ENCODE peak calls at places on chromosomes 7 and 10, in four cellular contexts. N is HCT116, L is HepG2, U is K562. Y is an unnamed sample.

GRCh38 chr7:106774768-106775551 is 90.1 kb upstream of the PIK3CG start:
- DNase-seq in U (peak; percentile 76), L (no peak), N (peak; percentile 84), Y (no peak)

GRCh38 chr10:116444527-116445142 is 17.0 kb downstream of the PNLIPRP3 start:
- DNase-seq in L (peak; percentile 23), N (peak; percentile 52), U (peak; percentile 46), Y (peak; percentile 5)

GRCh38 chr7:131188367-131189339 is 139.0 kb upstream of the MKLN1 start:
- DNase-seq in L (peak; percentile 28), N (peak; percentile 93), U (peak; percentile 58), Y (peak; percentile 93)

GRCh38 chr7:151428393-151429231 is 11.3 kb downstream of the CRYGN start:
- DNase-seq in N (no peak), U (no peak), L (peak; percentile 27), Y (no peak)

GRCh38 chr10:80540644-80541143 is 3.0 kb downstream of the SH2D4B start:
- DNase-seq in U (no peak), N (no peak), L (no peak), Y (no peak)

GRCh38 chr10:12703813-12704212 is 297.7 kb downstream of the CCDC3 start:
- DNase-seq in N (no peak), U (no peak), L (no peak), Y (no peak)

GRCh38 chr10:116787893-116788665 is 45.7 kb upstream of the HSPA12A start:
- DNase-seq in N (peak; percentile 58), L (peak; percentile 41), U (peak; percentile 68), Y (no peak)

GRCh38 chr10:35824704-35825103 is 182.6 kb upstream of the FZD8 start:
- DNase-seq in U (no peak), N (no peak), L (no peak), Y (no peak)

GRCh38 chr7:80439894-80440811 is 71.7 kb downstream of the GNAT3 start:
- DNase-seq in L (no peak), U (no peak), N (no peak), Y (no peak)

GRCh38 chr7:25149844-25150243 is 24.8 kb upstream of the CYCS start:
- DNase-seq in N (no peak), L (no peak), U (no peak), Y (no peak)

GRCh38 chr7:155464948-155465739 is 7.2 kb downstream of the EN2 start:
- DNase-seq in L (no peak), N (no peak), U (no peak), Y (no peak)

GRCh38 chr7:44141221-44141850 is at the start of gene MYL7:
- DNase-seq in N (no peak), L (no peak), U (no peak), Y (no peak)

GRCh38 chr10:110006358-110007170 is 1.2 kb upstream of the ADD3 start:
- DNase-seq in N (no peak), U (peak; percentile 18), L (peak; percentile 21), Y (no peak)

GRCh38 chr7:39022796-39023195 is 45.1 kb downstream of the POU6F2 start:
- DNase-seq in U (no peak), N (no peak), L (no peak), Y (no peak)

GRCh38 chr10:59181668-59182067 is 5.2 kb downstream of the PHYHIPL start:
- DNase-seq in U (peak; percentile 18), L (peak; percentile 88), N (peak; percentile 50), Y (peak; percentile 30)

GRCh38 chr10:90887555-90887954 is 15.8 kb downstream of the RPP30 start:
- DNase-seq in N (no peak), U (no peak), L (no peak), Y (no peak)

GRCh38 chr10:123496336-123496735 is 169.8 kb upstream of the GPR26 start:
- DNase-seq in L (no peak), U (no peak), N (no peak), Y (no peak)

GRCh38 chr7:73864981-73865711 is 4.2 kb downstream of the TMEM270 start:
- DNase-seq in N (no peak), L (no peak), U (no peak), Y (no peak)

GRCh38 chr7:134513169-134513752 is 14.1 kb upstream of the AKR1B10 start:
- DNase-seq in U (peak; percentile 70), N (no peak), L (peak; percentile 27), Y (peak; percentile 58)

GRCh38 chr7:134512271-134512670 is 15.1 kb upstream of the AKR1B10 start:
- DNase-seq in N (no peak), U (no peak), L (no peak), Y (no peak)

GRCh38 chr7:134515569-134516468 is 11.5 kb upstream of the AKR1B10 start:
- DNase-seq in U (no peak), L (no peak), N (peak; percentile 68), Y (peak; percentile 81)

GRCh38 chr7:134514106-134514505 is 13.3 kb upstream of the AKR1B10 start:
- DNase-seq in L (no peak), U (no peak), N (no peak), Y (no peak)

GRCh38 chr7:134514663-134515062 is 12.7 kb upstream of the AKR1B10 start:
- DNase-seq in L (peak; percentile 66), N (peak; percentile 83), U (peak; percentile 82), Y (peak; percentile 62)
- TF ChIP-seq CTCF in L (peak; percentile 72), N (peak; percentile 86), U (peak; percentile 84), Y (peak; percentile 82)

GRCh38 chr10:63283093-63283492 is 150.0 kb downstream of the NRBF2 start:
- DNase-seq in U (no peak), L (no peak), N (no peak), Y (no peak)

GRCh38 chr10:63281967-63282366 is 148.8 kb downstream of the NRBF2 start:
- DNase-seq in U (no peak), L (no peak), N (no peak), Y (no peak)

GRCh38 chr10:63286340-63286739 is 153.2 kb downstream of the NRBF2 start:
- DNase-seq in U (no peak), N (no peak), L (peak; percentile 48), Y (no peak)

DNA sequence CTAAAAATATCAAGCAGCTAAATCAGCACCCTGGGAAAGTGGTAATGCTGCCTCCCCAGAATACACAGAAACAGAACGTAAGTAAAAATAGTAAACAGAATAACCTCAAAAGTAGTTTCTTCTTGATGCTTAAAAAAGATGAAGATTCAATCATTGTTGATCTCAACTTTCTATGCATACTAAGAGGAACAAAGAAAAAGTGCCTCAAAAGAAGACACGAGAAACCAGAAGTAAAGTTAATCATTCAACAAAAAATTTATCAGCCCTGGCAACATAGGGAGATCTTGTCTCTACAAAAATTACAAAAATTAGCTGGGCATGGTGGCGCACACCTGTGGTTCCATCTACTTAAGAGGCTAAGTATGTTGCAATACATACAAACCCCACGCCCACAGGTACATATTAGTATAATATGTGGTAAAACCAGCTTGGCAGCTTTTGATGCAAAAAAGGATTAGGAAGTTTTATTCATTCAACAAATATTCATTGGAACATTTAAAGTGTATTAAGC is 153.7 kb downstream of the NRBF2 start:
- DNase-seq in U (no peak), N (no peak), L (no peak), Y (no peak)
- TF ChIP-seq TCF7L2 in U (no peak), N (no peak), L (no peak), Y (no peak)

DNA sequence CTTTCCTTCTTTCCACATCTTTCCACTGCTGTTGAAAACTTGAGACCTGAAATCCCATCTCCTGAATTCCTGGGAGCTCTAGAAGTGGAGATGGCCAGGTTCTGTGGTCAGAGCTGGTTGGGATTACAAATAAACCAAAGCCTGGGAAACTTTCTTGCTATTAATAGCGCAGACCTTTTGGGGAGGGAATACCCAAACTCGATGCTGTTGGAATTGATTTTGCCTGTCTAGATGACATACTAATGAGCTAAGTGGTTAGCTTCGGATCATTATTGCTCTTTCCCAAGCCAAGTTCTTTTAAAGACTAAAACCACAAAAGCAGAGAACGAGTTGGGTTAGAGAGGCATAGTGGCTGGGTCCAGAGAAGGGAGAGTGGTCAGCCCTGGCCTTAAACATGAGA is 76.6 kb downstream of the TCF7L2 start:
- DNase-seq in L (no peak), N (no peak), U (no peak), Y (no peak)
- H3K27ac ChIP-seq in L (no peak overlapping the region), N (peak overlapping the region; percentile 6), U (no peak overlapping the region), Y (peak overlapping the region; percentile 71)

GRCh38 chr10:33070101-33070500 is 112.1 kb upstream of the ITGB1 start:
- DNase-seq in L (no peak), N (no peak), U (no peak), Y (no peak)

GRCh38 chr10:33074443-33074842 is 116.4 kb upstream of the ITGB1 start:
- DNase-seq in L (no peak), U (no peak), N (no peak), Y (no peak)

GRCh38 chr10:33071857-33072256 is 113.8 kb upstream of the ITGB1 start:
- DNase-seq in N (no peak), U (no peak), L (no peak), Y (no peak)

GRCh38 chr10:33067917-33068316 is 109.9 kb upstream of the ITGB1 start:
- DNase-seq in N (no peak), U (no peak), L (no peak), Y (no peak)

GRCh38 chr10:33073641-33074410 is 115.8 kb upstream of the ITGB1 start:
- DNase-seq in L (no peak), U (no peak), N (no peak), Y (no peak)
- TF ChIP-seq CTCF in L (no peak), U (peak; percentile 18), N (no peak), Y (peak; percentile 11)

DNA sequence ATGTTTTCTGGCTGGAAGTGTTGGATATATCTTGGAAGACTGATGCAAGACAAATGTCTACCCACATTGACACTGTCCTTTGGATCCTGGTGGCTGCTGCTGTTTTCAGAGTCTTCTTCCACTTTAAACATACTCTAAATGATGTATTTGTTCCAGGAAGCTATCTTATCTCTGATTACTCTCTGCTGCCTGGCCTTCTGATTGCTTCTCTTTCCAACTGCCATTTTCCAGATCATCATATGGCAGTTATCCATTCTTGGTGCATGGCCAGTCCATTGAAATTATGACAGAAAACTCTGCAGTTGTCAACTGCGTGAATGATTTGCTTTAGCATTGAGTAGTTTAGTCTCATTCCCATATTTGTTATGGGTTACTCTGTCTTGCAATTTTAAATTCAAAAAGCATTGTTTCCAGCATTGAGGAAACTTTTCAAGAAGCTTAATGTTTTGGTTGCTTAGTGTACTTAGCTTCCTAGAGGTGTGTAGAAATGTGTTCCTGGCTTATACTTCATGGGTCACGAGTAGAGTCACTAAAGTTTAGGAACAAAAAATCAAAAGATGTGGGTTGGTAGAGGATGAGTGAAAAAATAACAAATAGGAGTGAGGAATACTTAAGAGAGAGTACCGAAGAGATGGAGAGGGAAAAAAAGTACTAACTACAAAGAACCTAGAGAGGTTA is 268.3 kb upstream of the MTPN start:
- DNase-seq in U (no peak), N (no peak), L (no peak), Y (no peak)
- TF ChIP-seq TCF7L2 in U (no peak), N (no peak), L (no peak), Y (no peak)

DNA sequence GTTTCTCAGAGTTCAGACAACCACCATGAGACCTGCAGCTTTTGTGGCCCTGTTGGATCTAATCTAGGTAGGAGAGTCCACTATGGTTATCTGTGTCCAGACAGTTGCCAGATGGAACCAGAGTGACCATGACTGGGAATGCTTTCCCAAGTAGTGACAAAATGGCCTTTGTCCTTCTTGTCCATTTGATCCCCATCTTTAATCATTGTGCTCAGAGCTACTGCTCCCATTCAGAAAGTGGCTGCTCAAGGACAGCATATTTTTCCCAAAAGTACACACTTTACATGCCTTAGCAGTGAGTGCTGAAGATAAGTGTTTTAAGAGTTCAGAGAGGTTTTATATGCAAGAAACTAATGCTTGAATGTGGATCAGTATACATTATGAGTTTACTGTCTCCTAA is 5.4 kb upstream of the ACSM6 start:
- DNase-seq in N (no peak), U (no peak), L (peak; percentile 32), Y (no peak)
- H3K27ac ChIP-seq in N (no peak overlapping the region), U (no peak overlapping the region), L (no peak overlapping the region), Y (no peak overlapping the region)

GRCh38 chr10:76420725-76421124 is 989.3 kb downstream of the LRMDA start:
- DNase-seq in U (no peak), N (no peak), L (no peak), Y (no peak)

GRCh38 chr10:76428541-76429330 is 997.3 kb downstream of the LRMDA start:
- DNase-seq in U (no peak), L (no peak), N (no peak), Y (no peak)

GRCh38 chr10:76422769-76423168 is 991.3 kb downstream of the LRMDA start:
- DNase-seq in U (no peak), N (no peak), L (no peak), Y (no peak)
- TF ChIP-seq CTCF in U (no peak), N (no peak), L (no peak), Y (no peak)

Y was measured in Panc1.